ENCODE peak calls at places on chromosomes 6 and 20, in ten cellular contexts. A is effector memory CD4-positive, alpha-beta T cell; I is spleen; N is thoracic aorta; T is left lung; G is CD8-positive, alpha-beta memory T cell; H is OCI-LY7; W is PC-9; E is heart right ventricle; B is heart left ventricle. K is an unnamed sample. For H3K9me3, the result is how much of the 10 kb centered on the place peaks cover.

GRCh38 chr6:7727150-7727950 is 1.5 kb downstream of the BMP6 start:
- DNase-seq in H (peak), E (peak), G (no peak), N (no peak), W (no peak), T (peak), B (no peak), I (peak), A (no peak), K (no peak)

GRCh38 chr20:61531553-61532345 is 279.7 kb downstream of the CDH4 start:
- DNase-seq in T (no peak), N (no peak), W (peak), B (no peak), E (no peak), A (no peak), G (no peak), H (no peak), I (no peak), K (no peak)

GRCh38 chr6:3733321-3733925 is 18.1 kb downstream of the PXDC1 start:
- DNase-seq in H (no peak), T (no peak), W (no peak), I (peak), A (no peak), G (no peak), N (no peak), B (no peak), E (no peak), K (no peak)

GRCh38 chr6:139732451-139732850 is 358.0 kb upstream of the CITED2 start:
- DNase-seq in E (no peak), A (no peak), G (no peak), H (no peak), N (no peak), B (no peak), T (no peak), I (no peak), W (peak), K (no peak)

GRCh38 chr20:49187330-49188100 is 619 bp downstream of the STAU1 start:
- DNase-seq in E (no peak), H (peak), I (no peak), T (no peak), B (peak), G (peak), W (no peak), N (no peak), A (peak), K (peak)

GRCh38 chr6:51855310-51856082 is 231.9 kb downstream of the PKHD1 start:
- DNase-seq in G (no peak), N (no peak), B (no peak), T (no peak), W (peak), A (no peak), H (peak), E (no peak), I (no peak), K (no peak)

GRCh38 chr20:57473246-57474042 is 51.5 kb downstream of the CTCFL start:
- DNase-seq in G (no peak), N (no peak), H (peak), I (peak), T (peak), B (no peak), W (no peak), A (no peak), E (no peak), K (no peak)

GRCh38 chr6:53210821-53211220 is 62.2 kb upstream of the GCM1 start:
- DNase-seq in T (no peak), E (no peak), I (no peak), W (no peak), H (no peak), A (no peak), B (no peak), N (no peak), G (no peak), K (no peak)

GRCh38 chr6:15443119-15443518 is 197.2 kb downstream of the JARID2 start:
- DNase-seq in W (peak), I (no peak), B (no peak), E (no peak), A (no peak), G (no peak), H (no peak), T (no peak), N (no peak), K (no peak)

GRCh38 chr6:53336070-53336469 is 12.7 kb downstream of the ELOVL5 start:
- DNase-seq in H (no peak), E (no peak), A (no peak), B (no peak), T (no peak), I (no peak), G (no peak), N (no peak), W (no peak), K (no peak)

GRCh38 chr6:32852844-32853540 is 512 bp downstream of the TAP1 start:
- DNase-seq in A (peak), I (peak), E (no peak), N (no peak), B (peak), W (no peak), T (peak), H (peak), G (peak), K (peak)

GRCh38 chr6:139161169-139161568 is 26.3 kb downstream of the HECA start:
- DNase-seq in T (no peak), I (no peak), A (peak), E (no peak), H (no peak), B (no peak), G (peak), N (no peak), W (no peak), K (peak)

GRCh38 chr20:2338702-2339101 is 42.0 kb upstream of the TGM6 start:
- DNase-seq in T (no peak), H (no peak), N (no peak), I (no peak), W (no peak), E (no peak), A (no peak), B (no peak), G (no peak), K (no peak)

GRCh38 chr6:36605560-36606391 is 11.6 kb downstream of the SRSF3 start:
- DNase-seq in N (no peak), I (no peak), G (no peak), E (no peak), H (no peak), B (no peak), W (no peak), T (no peak), A (no peak), K (no peak)

GRCh38 chr6:83927470-83927869 is 68.0 kb downstream of the CYB5R4 start:
- DNase-seq in N (no peak), G (no peak), I (no peak), E (no peak), T (no peak), B (no peak), A (no peak), W (no peak), H (no peak), K (no peak)

GRCh38 chr6:49966823-49967222 is 2.6 kb downstream of the DEFB113 start:
- DNase-seq in B (no peak), G (no peak), H (no peak), A (no peak), T (no peak), N (no peak), I (no peak), E (no peak), W (no peak), K (no peak)

GRCh38 chr6:116115781-116116180 is 10.2 kb downstream of the COL10A1 start:
- DNase-seq in A (no peak), G (no peak), B (no peak), I (no peak), E (no peak), T (no peak), N (no peak), H (no peak), W (no peak), K (no peak)

GRCh38 chr20:13061381-13061780 is 52.6 kb downstream of the SPTLC3 start:
- DNase-seq in G (no peak), B (no peak), A (no peak), W (peak), E (no peak), N (no peak), T (no peak), I (no peak), H (no peak), K (no peak)

GRCh38 chr6:149250982-149251381 is 66.5 kb upstream of the TAB2 start:
- DNase-seq in E (no peak), H (no peak), A (no peak), W (no peak), G (no peak), N (no peak), B (no peak), I (no peak), T (no peak), K (no peak)

GRCh38 chr6:36362551-36363389 is 24.7 kb downstream of the ETV7 start:
- DNase-seq in E (no peak), H (no peak), T (no peak), W (no peak), G (no peak), B (no peak), A (no peak), I (peak), N (no peak), K (no peak)

GRCh38 chr6:45445364-45445748 is 67.6 kb upstream of the SUPT3H start:
- DNase-seq in T (no peak), A (no peak), N (no peak), B (no peak), G (no peak), I (no peak), E (no peak), W (no peak), H (no peak), K (no peak)

GRCh38 chr6:44787254-44787844 is 399.8 kb downstream of the CDC5L start:
- DNase-seq in G (no peak), T (no peak), I (no peak), N (no peak), E (no peak), H (no peak), B (no peak), A (no peak), W (no peak), K (no peak)

GRCh38 chr6:123208111-123208510 is 212.1 kb downstream of the CLVS2 start:
- DNase-seq in T (no peak), B (no peak), I (no peak), A (no peak), N (no peak), E (no peak), G (no peak), W (no peak), H (no peak), K (no peak)

GRCh38 chr6:35052694-35053565 is 88.2 kb downstream of the TCP11 start:
- DNase-seq in E (no peak), N (no peak), G (no peak), A (no peak), W (no peak), T (no peak), H (no peak), I (no peak), B (peak), K (no peak)

GRCh38 chr6:36340671-36341454 is 4.2 kb upstream of the BNIP5 start:
- DNase-seq in W (peak), N (peak), G (peak), I (peak), T (peak), A (peak), H (peak), B (peak), E (peak), K (peak)

GRCh38 chr6:117482240-117483003 is at the start of gene DCBLD1:
- DNase-seq in G (peak), W (peak), A (peak), N (peak), T (peak), E (peak), B (peak), H (no peak), I (peak), K (peak)

GRCh38 chr6:150297327-150298028 is 71.3 kb upstream of the IYD start:
- DNase-seq in N (no peak), A (no peak), G (no peak), H (no peak), W (no peak), T (no peak), E (no peak), B (peak), I (no peak), K (no peak)

GRCh38 chr6:82866446-82866845 is 199.2 kb downstream of the UBE3D start:
- DNase-seq in A (no peak), W (no peak), G (no peak), B (no peak), H (no peak), E (no peak), N (no peak), T (no peak), I (no peak), K (no peak)

GRCh38 chr6:26240157-26240980 is 124.6 kb upstream of the BTN3A2 start:
- DNase-seq in T (peak), B (peak), E (no peak), I (peak), G (peak), W (no peak), H (no peak), A (peak), N (no peak), K (peak)

GRCh38 chr6:43972915-43973304 is 154.3 kb downstream of the MRPL14 start:
- DNase-seq in G (no peak), B (peak), H (no peak), T (no peak), W (no peak), N (peak), I (no peak), E (peak), A (no peak), K (no peak)

GRCh38 chr20:1323256-1323655 is 5.7 kb downstream of the SDCBP2 start:
- DNase-seq in B (peak), N (no peak), I (no peak), W (no peak), G (no peak), E (no peak), A (no peak), H (no peak), T (no peak), K (no peak)

GRCh38 chr20:31987744-31988143 is 19.8 kb downstream of the XKR7 start:
- DNase-seq in H (no peak), E (no peak), G (no peak), N (no peak), T (no peak), I (no peak), W (no peak), A (no peak), B (no peak), K (no peak)

GRCh38 chr20:64150756-64151633 is 13.3 kb upstream of the MYT1 start:
- DNase-seq in I (peak), H (no peak), E (no peak), N (no peak), B (no peak), A (no peak), G (no peak), T (peak), W (no peak), K (no peak)

GRCh38 chr6:147641511-147641910 is 133.0 kb downstream of the SAMD5 start:
- DNase-seq in G (no peak), W (no peak), E (no peak), B (no peak), T (no peak), I (no peak), H (no peak), N (no peak), A (no peak), K (no peak)

GRCh38 chr6:47484616-47485015 is 7.0 kb downstream of the CD2AP start:
- DNase-seq in E (no peak), H (no peak), W (no peak), N (no peak), T (no peak), A (no peak), G (no peak), I (no peak), B (no peak), K (no peak)

DNA sequence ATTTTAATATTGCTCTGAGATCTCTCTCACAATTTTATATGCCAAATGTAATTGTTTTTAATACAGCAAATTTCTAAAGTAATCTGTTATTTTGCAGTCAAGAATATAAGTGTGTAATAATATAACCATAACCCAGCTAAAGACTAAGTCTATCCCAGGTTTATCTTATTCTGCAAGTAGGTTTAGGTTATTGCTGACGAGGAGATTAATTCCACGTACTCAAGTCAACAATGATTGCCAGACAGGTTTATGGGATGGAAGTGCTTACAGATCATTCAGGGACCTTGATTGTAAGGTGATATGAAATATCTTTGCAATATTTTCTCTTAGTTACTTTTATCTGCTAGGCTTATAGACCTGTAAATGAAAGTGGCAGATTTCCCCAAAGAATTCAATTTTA is 698.3 kb downstream of the HDGFL1 start:
- DNase-seq in B (no peak), W (no peak), I (no peak), N (no peak), T (no peak), G (no peak), H (no peak), E (no peak), A (no peak), K (no peak)
- H3K9me3 ChIP-seq in B (under half), W (under half), I (under half), N (under half), T (under half), G (under half), H (under half), E (under half), A (under half), K (under half)

GRCh38 chr20:59614714-59615113 is 10.4 kb downstream of the PHACTR3 start:
- DNase-seq in G (no peak), E (no peak), A (no peak), W (no peak), B (no peak), N (no peak), I (no peak), T (no peak), H (no peak), K (no peak)
- H3K9me3 ChIP-seq in G (under half), E (under half), A (under half), W (under half), B (under half), N (under half), I (under half), T (under half), H (under half), K (under half)

GRCh38 chr20:56278205-56278604 is 29.7 kb downstream of the MC3R start:
- DNase-seq in A (no peak), E (no peak), W (no peak), H (no peak), G (no peak), B (no peak), T (no peak), I (no peak), N (no peak), K (no peak)

GRCh38 chr20:56271974-56272373 is 23.4 kb downstream of the MC3R start:
- DNase-seq in I (no peak), H (no peak), T (no peak), N (no peak), A (no peak), G (no peak), B (no peak), W (no peak), E (no peak), K (no peak)

GRCh38 chr20:56274156-56274555 is 25.6 kb downstream of the MC3R start:
- DNase-seq in N (no peak), A (no peak), T (no peak), H (no peak), E (no peak), W (no peak), I (no peak), G (no peak), B (no peak), K (no peak)

GRCh38 chr20:56268536-56268935 is 20.0 kb downstream of the MC3R start:
- DNase-seq in H (no peak), A (no peak), W (no peak), B (no peak), I (no peak), G (no peak), E (no peak), N (no peak), T (no peak), K (no peak)

DNA sequence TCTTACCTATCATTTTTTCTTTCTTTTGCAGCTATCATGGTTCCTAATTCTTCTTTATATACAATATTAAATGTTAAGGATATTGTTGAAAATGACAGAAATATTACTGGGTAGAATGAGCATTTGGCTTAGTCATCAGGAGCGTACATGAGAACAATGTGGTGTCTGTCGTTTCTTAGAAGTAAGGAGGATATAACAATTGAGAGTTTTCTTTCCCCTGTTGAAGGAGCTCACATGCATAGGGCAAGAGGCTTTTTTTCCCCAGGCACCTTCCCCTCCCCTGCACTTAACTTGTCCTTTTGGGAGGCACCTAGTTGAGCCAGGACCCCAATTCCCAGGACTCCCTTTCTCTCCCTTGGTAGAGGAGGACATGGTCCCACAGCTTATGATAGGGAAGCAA is 25.0 kb downstream of the MC3R start:
- DNase-seq in W (no peak), E (no peak), G (no peak), B (no peak), N (no peak), A (no peak), H (no peak), T (no peak), I (no peak), K (no peak)
- H3K9me3 ChIP-seq in W (under half), E (under half), G (under half), B (under half), N (under half), A (under half), H (under half), T (under half), I (under half), K (under half)

DNA sequence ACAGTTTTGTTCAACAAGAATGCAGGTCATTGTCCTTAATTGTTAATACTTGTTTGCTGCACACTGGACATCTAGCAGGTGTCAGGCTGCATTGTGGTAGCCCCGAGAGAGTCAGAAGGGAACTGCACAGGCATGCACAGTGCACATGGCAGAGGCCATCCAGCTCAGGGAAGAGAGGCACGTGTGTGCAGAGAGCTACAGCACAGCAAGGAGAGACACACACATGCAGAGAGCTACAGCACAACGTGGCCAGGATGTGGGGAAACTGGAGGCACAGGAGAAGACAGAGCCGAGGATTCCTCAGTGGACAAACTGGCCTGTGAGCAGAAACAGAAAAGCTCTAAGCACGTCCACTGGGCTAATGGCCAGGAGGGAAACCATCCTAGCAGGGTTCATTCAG is 272.0 kb downstream of the SMOC2 start:
- DNase-seq in T (no peak), E (no peak), A (no peak), H (no peak), B (no peak), W (no peak), G (no peak), N (no peak), I (no peak), K (no peak)
- H3K9me3 ChIP-seq in T (under half), E (under half), A (under half), H (under half), B (under half), W (under half), G (under half), N (under half), I (under half), K (under half)

GRCh38 chr6:22363166-22363965 is 66.5 kb upstream of the PRL start:
- DNase-seq in A (no peak), E (no peak), W (peak), G (no peak), B (no peak), N (no peak), T (no peak), H (no peak), I (no peak), K (no peak)

GRCh38 chr6:22363966-22364296 is 67.1 kb upstream of the PRL start:
- DNase-seq in E (no peak), B (no peak), H (no peak), T (no peak), G (no peak), W (no peak), I (no peak), A (no peak), N (no peak), K (no peak)

GRCh38 chr6:22361576-22361975 is 64.7 kb upstream of the PRL start:
- DNase-seq in I (no peak), W (no peak), H (no peak), B (no peak), T (no peak), N (no peak), G (no peak), A (no peak), E (no peak), K (no peak)

GRCh38 chr6:22364314-22364713 is 67.5 kb upstream of the PRL start:
- DNase-seq in W (no peak), I (no peak), T (no peak), B (no peak), G (no peak), A (no peak), H (no peak), E (no peak), N (no peak), K (no peak)

DNA sequence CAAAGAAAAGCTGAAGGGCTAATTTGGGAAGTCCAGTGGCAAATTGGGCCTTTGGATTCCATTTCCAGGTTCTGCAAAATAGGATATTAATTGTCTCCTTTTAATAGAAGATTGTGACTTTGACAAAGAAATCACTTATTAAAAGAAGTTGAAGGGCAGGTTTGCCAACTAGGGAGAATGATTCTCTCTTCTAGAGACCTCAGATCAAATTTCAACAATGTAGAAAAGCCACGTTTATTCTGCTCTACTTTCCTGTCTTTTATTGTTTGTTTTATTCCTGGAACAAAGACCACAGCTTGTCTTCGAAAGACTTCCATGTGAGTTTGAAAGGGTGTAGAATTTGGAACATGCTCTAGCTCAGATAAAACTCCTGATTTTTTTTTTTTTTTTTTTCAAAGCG is 65.5 kb upstream of the PRL start:
- DNase-seq in E (no peak), G (no peak), I (no peak), H (no peak), N (no peak), T (no peak), A (no peak), W (peak), B (no peak), K (no peak)
- H3K9me3 ChIP-seq in E (under half), G (under half), I (under half), H (under half), N (under half), T (under half), A (under half), W (under half), B (under half), K (under half)

K was measured in T-helper 17 cell.